ENCODE peak calls at places on chromosomes 16 and 17, in nine cellular contexts. B is AG09319; I is stimulated activated CD4-positive, alpha-beta T cell treated with anti-CD3 and anti-CD28 coated beads, Interleukin-1b, Interleukin-23, amount 100 ng/mL, for 1 hour; K is germinal center; Y is heart right ventricle; V is MV-4-11; N is smooth muscle cell of the brain vasculature; J is H9; U is effector memory CD4-positive, alpha-beta T cell. T is an unnamed sample.

GRCh38 chr16:9647981-9648701 is 534.1 kb downstream of the GRIN2A start:
- DNase-seq in U (no peak), V (peak; percentile 20), J (no peak), Y (peak; percentile 13), I (no peak), B (no peak), N (no peak), K (peak; percentile 11), T (peak; percentile 16)

GRCh38 chr16:9790199-9790598 is 392.0 kb downstream of the GRIN2A start:
- DNase-seq in K (no peak), I (no peak), U (no peak), Y (no peak), J (no peak), N (no peak), V (no peak), B (no peak), T (no peak)

GRCh38 chr17:45326566-45326965 is 9.7 kb upstream of the MAP3K14 start:
- DNase-seq in I (no peak), Y (no peak), V (no peak), J (peak; percentile 14), N (no peak), B (no peak), U (no peak), K (no peak), T (no peak)

GRCh38 chr16:81730090-81731051 is 48.7 kb upstream of the PLCG2 start:
- DNase-seq in Y (peak; percentile 91), B (no peak), I (peak; percentile 34), U (peak; percentile 48), J (peak; percentile 100), V (no peak), N (peak; percentile 65), K (peak; percentile 82), T (peak; percentile 100)

GRCh38 chr16:57985204-57986121 is 14.5 kb upstream of the CNGB1 start:
- DNase-seq in N (no peak), B (no peak), U (no peak), I (no peak), V (no peak), Y (no peak), J (peak; percentile 36), K (peak; percentile 58), T (peak; percentile 43)

GRCh38 chr17:2267354-2267753 is 36.2 kb downstream of the SMG6 start:
- DNase-seq in Y (no peak), B (no peak), K (no peak), U (no peak), V (no peak), I (no peak), J (no peak), N (no peak), T (no peak)

GRCh38 chr17:40541060-40541872 is 24.0 kb downstream of the CCR7 start:
- DNase-seq in V (no peak), J (no peak), B (no peak), K (no peak), I (no peak), N (no peak), U (peak; percentile 80), Y (no peak), T (no peak)

GRCh38 chr17:43702636-43703035 is 40.9 kb upstream of the MEOX1 start:
- DNase-seq in J (peak; percentile 87), U (no peak), B (no peak), V (peak; percentile 61), N (no peak), I (no peak), Y (no peak), K (peak; percentile 28), T (peak; percentile 62)

GRCh38 chr16:76668207-76668725 is 391.1 kb downstream of the CNTNAP4 start:
- DNase-seq in J (peak; percentile 58), I (no peak), Y (no peak), K (no peak), U (no peak), V (no peak), B (no peak), N (no peak), T (peak; percentile 46)

GRCh38 chr16:84567446-84567962 is 50.4 kb downstream of the COTL1 start:
- DNase-seq in Y (no peak), B (no peak), J (no peak), K (no peak), U (no peak), I (no peak), V (no peak), N (no peak), T (no peak)

GRCh38 chr16:67404740-67405226 is 11.5 kb upstream of the TPPP3 start:
- DNase-seq in K (no peak), I (no peak), J (no peak), N (no peak), B (no peak), U (no peak), Y (no peak), V (no peak), T (peak; percentile 82)

GRCh38 chr17:51298508-51299371 is 38.4 kb downstream of the UTP18 start:
- DNase-seq in K (peak; percentile 16), Y (no peak), I (no peak), U (no peak), B (no peak), J (peak; percentile 43), V (peak; percentile 47), N (no peak), T (peak; percentile 5)

GRCh38 chr16:87598431-87598830 is 3.9 kb upstream of the JPH3 start:
- DNase-seq in I (no peak), V (no peak), Y (no peak), U (no peak), B (no peak), N (no peak), K (no peak), J (no peak), T (no peak)

GRCh38 chr17:41733348-41734138 is 900 bp downstream of the HAP1 start:
- DNase-seq in N (no peak), I (no peak), V (no peak), Y (no peak), K (no peak), B (no peak), U (no peak), J (peak; percentile 49), T (no peak)

GRCh38 chr17:15083225-15083624 is 181.9 kb downstream of the PMP22 start:
- DNase-seq in K (no peak), N (no peak), I (no peak), V (no peak), J (no peak), Y (no peak), B (no peak), U (no peak), T (no peak)